ENCODE peak calls at places on chromosome 20, in seven cellular contexts. G is activated CD4-positive, alpha-beta T cell treated with anti-CD3 and anti-CD28 coated beads, Interleukin-2, amount 50 U/mL, for 1 hour; R is AG08395; C is EL; L is astrocyte of the spinal cord; D is psoas muscle; H is stimulated activated CD4-positive, alpha-beta T cell treated with anti-CD3 and anti-CD28 coated beads, Interleukin-4, amount 100 ng/mL, for 24 hours. K is an unnamed sample.

GRCh38 chr20:1341561-1342265 is 12.8 kb upstream of the SDCBP2 start:
- DNase-seq in G (no peak), R (peak; percentile 48), C (peak; percentile 61), L (peak; percentile 31), D (no peak), H (no peak), K (no peak)

GRCh38 chr20:8033447-8033846 is 13.9 kb upstream of the TMX4 start:
- DNase-seq in G (no peak), R (no peak), C (no peak), L (no peak), D (no peak), H (no peak), K (no peak)

GRCh38 chr20:32524871-32525501 is 60.1 kb downstream of the NOL4L start:
- DNase-seq in G (no peak), R (no peak), C (no peak), L (no peak), D (peak; percentile 56), H (no peak), K (no peak)

GRCh38 chr20:20780127-20780822 is 67.8 kb upstream of the RALGAPA2 start:
- DNase-seq in G (no peak), R (no peak), C (no peak), L (no peak), D (peak; percentile 91), H (no peak), K (no peak)

GRCh38 chr20:52410182-52410647 is 218.6 kb upstream of the ZFP64 start:
- DNase-seq in G (peak; percentile 64), R (peak; percentile 75), C (no peak), L (no peak), D (no peak), H (peak; percentile 48), K (peak; percentile 71)

GRCh38 chr20:45834797-45835161 is 1.2 kb downstream of the SNX21 start:
- DNase-seq in G (no peak), R (no peak), C (no peak), L (no peak), D (no peak), H (no peak), K (no peak)

GRCh38 chr20:58117944-58118343 is 110.5 kb downstream of the ANKRD60 start:
- DNase-seq in G (no peak), R (peak; percentile 54), C (peak; percentile 45), L (peak; percentile 69), D (no peak), H (no peak), K (no peak)

GRCh38 chr20:25042531-25043498 is 15.1 kb downstream of the ACSS1 start:
- DNase-seq in G (peak; percentile 8), R (no peak), C (no peak), L (no peak), D (peak; percentile 60), H (peak; percentile 26), K (peak; percentile 31)

GRCh38 chr20:43666376-43667328 is at the start of gene MYBL2:
- DNase-seq in G (peak; percentile 69), R (peak; percentile 71), C (peak; percentile 74), L (peak; percentile 33), D (peak; percentile 22), H (peak; percentile 63), K (peak; percentile 64)

GRCh38 chr20:1827510-1827973 is 67.7 kb upstream of the SIRPA start:
- DNase-seq in G (no peak), R (no peak), C (no peak), L (no peak), D (no peak), H (no peak), K (no peak)

GRCh38 chr20:49888341-49889244 is 26.7 kb downstream of the SPATA2 start:
- DNase-seq in G (peak; percentile 51), R (peak; percentile 69), C (peak; percentile 63), L (peak; percentile 67), D (no peak), H (peak; percentile 63), K (peak; percentile 65)